ENCODE peak calls at places on chromosomes 12 and 14, in nine cellular contexts. X is stimulated activated CD4-positive, alpha-beta T cell treated with anti-CD3 and anti-CD28 coated beads, Interleukin-1b, Interleukin-23, amount 100 ng/mL, for 24 hours; C is lower leg skin; Y is sigmoid colon; M is MV-4-11; Z is germinal center; U is kidney epithelial cell; H is activated T-helper 9 cell treated with anti-CD3 and anti-CD28 coated beads, Interleukin-2, amount 50 U/mL, for 16 hours; N is NCI-H1092 treated with DMSO at 0.1 percent for 48 hours. K is an unnamed sample.

GRCh38 chr12:3551976-3552725 is 61.1 kb downstream of the PRMT8 start:
- DNase-seq in X (no peak), C (peak; percentile 59), Y (no peak), M (no peak), Z (no peak), U (no peak), H (no peak), N (no peak), K (no peak)

GRCh38 chr12:121767525-121768016 is 25.9 kb downstream of the RHOF start:
- DNase-seq in X (no peak), C (no peak), Y (peak; percentile 85), M (no peak), Z (no peak), U (no peak), H (no peak), N (peak; percentile 27), K (no peak)

GRCh38 chr14:102501751-102502315 is 7.7 kb downstream of the ANKRD9 start:
- DNase-seq in X (no peak), C (no peak), Y (no peak), M (no peak), Z (no peak), U (no peak), H (no peak), N (no peak), K (no peak)

GRCh38 chr12:68176252-68176651 is 16.7 kb upstream of the IFNG start:
- DNase-seq in X (no peak), C (no peak), Y (no peak), M (no peak), Z (no peak), U (no peak), H (no peak), N (no peak), K (no peak)

GRCh38 chr12:48980953-48981756 is 3.0 kb downstream of the WNT1 start:
- DNase-seq in X (no peak), C (no peak), Y (no peak), M (peak; percentile 6), Z (peak; percentile 39), U (no peak), H (no peak), N (no peak), K (no peak)

GRCh38 chr12:13203028-13203922 is 6.7 kb downstream of the EMP1 start:
- DNase-seq in X (no peak), C (peak; percentile 95), Y (peak; percentile 82), M (no peak), Z (no peak), U (no peak), H (no peak), N (no peak), K (no peak)

GRCh38 chr12:1796515-1797010 is 23.8 kb upstream of the LRTM2 start:
- DNase-seq in X (peak; percentile 26), C (peak; percentile 91), Y (no peak), M (peak; percentile 37), Z (peak; percentile 44), U (no peak), H (peak; percentile 37), N (no peak), K (peak; percentile 62)

GRCh38 chr12:49930515-49931288 is 19.8 kb upstream of the AQP2 start:
- DNase-seq in X (no peak), C (no peak), Y (no peak), M (no peak), Z (no peak), U (peak; percentile 47), H (no peak), N (no peak), K (no peak)

GRCh38 chr12:51797301-51797700 is 51.2 kb downstream of the FIGNL2 start:
- DNase-seq in X (no peak), C (no peak), Y (no peak), M (no peak), Z (no peak), U (no peak), H (no peak), N (no peak), K (no peak)

K was measured in right lobe of liver.